ENCODE peak calls at places on chromosomes 6 and 20, in four cellular contexts. W is breast epithelium, P is fibroblast of mammary gland, U is lower lobe of right lung. J is an unnamed sample.

GRCh38 chr6:15501806-15502450 is 160.9 kb downstream of the DTNBP1 start:
- DNase-seq in P (peak), U (no peak), W (peak), J (peak)

GRCh38 chr20:32457476-32457986 is 99.4 kb downstream of the ASXL1 start:
- DNase-seq in W (no peak), U (peak), P (peak), J (peak)

GRCh38 chr20:51335329-51335841 is 207.1 kb downstream of the NFATC2 start:
- DNase-seq in P (peak), W (no peak), U (no peak), J (peak)

GRCh38 chr20:57570145-57570850 is 9.4 kb downstream of the PCK1 start:
- DNase-seq in W (no peak), P (no peak), U (no peak), J (no peak)

GRCh38 chr6:148716811-148717210 is 30.0 kb upstream of the UST start:
- DNase-seq in U (no peak), W (no peak), P (peak), J (peak)

GRCh38 chr6:134351615-134352474 is 33.9 kb upstream of the SGK1 start:
- DNase-seq in U (no peak), P (no peak), W (no peak), J (no peak)

GRCh38 chr6:112197636-112198035 is 56.7 kb downstream of the LAMA4 start:
- DNase-seq in P (no peak), W (no peak), U (no peak), J (no peak)

GRCh38 chr20:3933126-3933684 is 44.0 kb downstream of the PANK2 start:
- DNase-seq in P (no peak), W (no peak), U (no peak), J (no peak)

GRCh38 chr20:61288331-61288784 is 36.3 kb downstream of the CDH4 start:
- DNase-seq in W (no peak), P (no peak), U (no peak), J (no peak)

GRCh38 chr6:162056745-162057144 is 670.8 kb downstream of the PRKN start:
- DNase-seq in U (no peak), W (no peak), P (peak), J (peak)

DNA sequence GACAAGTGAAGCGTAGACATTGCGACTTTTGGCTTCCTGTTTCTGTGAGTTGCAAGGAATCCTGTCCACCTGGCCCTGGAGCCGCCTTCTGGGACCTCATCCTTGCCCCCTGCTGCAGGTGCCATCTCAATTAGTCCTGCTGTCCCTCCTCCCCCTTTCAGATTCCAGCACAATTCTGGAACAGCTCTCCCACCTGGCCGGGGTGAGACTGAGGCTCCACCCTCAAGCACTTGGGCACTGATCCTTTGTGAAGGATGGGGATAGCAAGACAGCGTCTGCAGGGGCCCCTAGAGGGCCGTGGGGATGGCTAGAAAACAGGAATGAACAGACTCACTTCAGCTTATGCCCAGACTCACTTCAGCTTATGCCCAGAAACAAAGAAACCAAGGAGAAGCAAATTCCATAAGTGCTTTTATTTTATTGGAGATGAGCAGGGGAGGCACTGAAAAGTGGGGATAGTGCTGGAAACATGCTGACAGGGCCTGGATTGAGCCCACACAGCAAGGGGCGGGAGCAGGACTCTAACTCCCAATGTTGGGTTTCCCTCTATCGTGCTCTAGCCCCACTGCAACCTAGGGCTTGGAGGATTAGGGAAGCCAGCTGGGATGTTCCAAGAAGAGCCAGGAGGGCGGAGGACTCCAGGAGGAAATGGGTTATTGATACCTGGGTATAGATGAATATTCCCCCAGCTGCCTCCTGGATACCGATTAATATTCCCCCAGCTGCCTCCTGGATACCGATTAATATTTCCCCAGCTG is 1.4 kb downstream of the C6orf15 start:
- DNase-seq in P (no peak), U (no peak), W (no peak), J (no peak)
- TF ChIP-seq CTCF in P (no peak), U (no peak), W (no peak), J (no peak)

GRCh38 chr6:38212579-38212978 is 393.1 kb downstream of the ZFAND3 start:
- DNase-seq in W (no peak), U (no peak), P (no peak), J (peak)
- H3K4me3 ChIP-seq in W (no peak), U (no peak), P (no peak), J (no peak)

GRCh38 chr6:43170452-43171283 is at the start of gene SRF:
- DNase-seq in W (peak), P (peak), U (peak), J (peak)
- TF ChIP-seq CTCF in W (no peak), P (no peak), U (no peak), J (no peak)

GRCh38 chr20:38726849-38727601 is 2.7 kb downstream of the SLC32A1 start:
- DNase-seq in W (no peak), U (no peak), P (peak), J (no peak)
- H3K4me3 ChIP-seq in W (no peak), U (no peak), P (no peak), J (no peak)

GRCh38 chr20:63579017-63579705 is 5.1 kb upstream of the HELZ2 start:
- DNase-seq in W (no peak), P (no peak), U (no peak), J (no peak)

GRCh38 chr20:63577317-63577894 is 3.4 kb upstream of the HELZ2 start:
- DNase-seq in U (no peak), W (peak), P (no peak), J (no peak)

GRCh38 chr20:63582382-63583063 is 8.5 kb upstream of the HELZ2 start:
- DNase-seq in P (no peak), W (no peak), U (no peak), J (no peak)

GRCh38 chr20:63578224-63579016 is 4.4 kb upstream of the HELZ2 start:
- DNase-seq in P (no peak), W (no peak), U (no peak), J (no peak)

GRCh38 chr20:63580796-63581461 is 6.9 kb upstream of the HELZ2 start:
- DNase-seq in P (peak), U (no peak), W (peak), J (peak)
- TF ChIP-seq CTCF in P (peak), U (peak), W (no peak), J (peak)

GRCh38 chr6:87172292-87172691 is 16.9 kb downstream of the ZNF292 start:
- DNase-seq in W (no peak), P (no peak), U (no peak), J (no peak)
- H3K4me3 ChIP-seq in W (no peak), P (no peak), U (no peak), J (no peak)

GRCh38 chr6:89610149-89610642 is 28.4 kb downstream of the LYRM2 start:
- DNase-seq in W (peak), P (peak), U (peak), J (peak)

GRCh38 chr6:89613790-89614189 is 24.8 kb downstream of the LYRM2 start:
- DNase-seq in P (no peak), U (no peak), W (no peak), J (no peak)

GRCh38 chr6:89615882-89616281 is 22.7 kb downstream of the LYRM2 start:
- DNase-seq in W (no peak), P (no peak), U (no peak), J (no peak)

GRCh38 chr6:89611666-89612065 is 26.9 kb downstream of the LYRM2 start:
- DNase-seq in U (no peak), W (no peak), P (peak), J (peak)

GRCh38 chr6:89612121-89612520 is 26.4 kb downstream of the LYRM2 start:
- DNase-seq in W (no peak), U (no peak), P (no peak), J (no peak)
- TF ChIP-seq CTCF in W (no peak), U (no peak), P (no peak), J (no peak)